ENCODE peak calls at places on chromosomes 3 and 15, in eight cellular contexts. K is mucosa of descending colon, B is astrocyte of the hippocampus, G is GOT3, L is mammary epithelial cell, E is HCT116, Z is mucosa of gallbladder, M is head of caudate nucleus. C is an unnamed sample.

GRCh38 chr15:54482251-54482650 is 504.0 kb downstream of the UNC13C start:
- DNase-seq in M (no peak), G (no peak), L (no peak), E (no peak), B (no peak), K (no peak), Z (no peak), C (no peak)

GRCh38 chr3:157595259-157595658 is 92.0 kb upstream of the VEPH1 start:
- DNase-seq in M (no peak), Z (no peak), L (no peak), B (no peak), E (no peak), K (no peak), G (no peak), C (no peak)

GRCh38 chr15:59105839-59106238 is 893 bp downstream of the CCNB2 start:
- DNase-seq in L (no peak), G (no peak), M (no peak), B (no peak), K (no peak), E (no peak), Z (no peak), C (no peak)

GRCh38 chr15:28025413-28025812 is 73.7 kb downstream of the OCA2 start:
- DNase-seq in L (no peak), Z (no peak), K (no peak), M (no peak), G (no peak), E (no peak), B (no peak), C (no peak)

GRCh38 chr3:75089831-75090230 is 475.4 kb upstream of the CNTN3 start:
- DNase-seq in G (no peak), K (no peak), L (no peak), B (no peak), M (no peak), Z (no peak), E (no peak), C (no peak)

GRCh38 chr3:55615694-55616310 is 128.7 kb upstream of the WNT5A start:
- DNase-seq in L (no peak), Z (no peak), B (no peak), K (no peak), G (no peak), E (no peak), M (no peak), C (no peak)

GRCh38 chr15:63367390-63367789 is 14.3 kb downstream of the CA12 start:
- DNase-seq in K (no peak), E (no peak), G (no peak), B (no peak), M (no peak), L (no peak), Z (no peak), C (no peak)

GRCh38 chr15:84699538-84700191 is 16.3 kb downstream of the SEC11A start:
- DNase-seq in K (no peak), Z (no peak), B (no peak), E (no peak), G (no peak), M (no peak), L (no peak), C (no peak)

GRCh38 chr3:34998905-34999304 is 640.4 kb upstream of the ARPP21 start:
- DNase-seq in E (no peak), L (no peak), Z (no peak), B (no peak), G (no peak), K (no peak), M (no peak), C (no peak)

GRCh38 chr3:113157408-113157980 is 53.9 kb upstream of the BOC start:
- DNase-seq in B (no peak), M (no peak), G (no peak), E (no peak), L (no peak), Z (peak), K (no peak), C (no peak)

GRCh38 chr3:128841926-128842920 is 37.2 kb upstream of the ACAD9 start:
- DNase-seq in Z (no peak), G (no peak), K (no peak), E (no peak), M (peak), L (no peak), B (no peak), C (no peak)

C was measured in glomerular endothelial cell.